ENCODE peak calls at places on chromosomes 2 and 18, in six cellular contexts. A is tibial nerve, I is IMR-90, J is body of pancreas, X is HepG2, K is A549. Y is an unnamed sample. For H3K4me1, the result is how much of the 10 kb centered on the place peaks cover.

GRCh38 chr2:110802213-110802932 is 70.0 kb downstream of the ACOXL start:
- DNase-seq in X (no peak), I (no peak), K (no peak), A (no peak), J (no peak), Y (no peak)

GRCh38 chr18:79598046-79598884 is 81.3 kb upstream of the CTDP1 start:
- DNase-seq in A (no peak), I (no peak), J (no peak), X (no peak), K (no peak), Y (peak)

GRCh38 chr2:31204761-31205160 is 12.6 kb downstream of the CAPN14 start:
- DNase-seq in A (no peak), K (no peak), I (no peak), X (no peak), J (no peak), Y (no peak)

GRCh38 chr2:230666885-230667712 is 45.5 kb upstream of the CAB39 start:
- DNase-seq in K (no peak), A (no peak), J (peak), I (peak), X (no peak), Y (no peak)

GRCh38 chr2:85156141-85156540 is 22.9 kb downstream of the TCF7L1 start:
- DNase-seq in K (no peak), I (peak), X (no peak), J (no peak), A (no peak), Y (no peak)

GRCh38 chr2:177568893-177569292 is 176.3 kb downstream of the AGPS start:
- DNase-seq in K (no peak), X (no peak), J (no peak), I (no peak), A (no peak), Y (no peak)

GRCh38 chr2:46431481-46432235 is 47.7 kb upstream of the TMEM247 start:
- DNase-seq in K (no peak), J (no peak), X (no peak), A (no peak), I (peak), Y (no peak)

GRCh38 chr2:65357095-65357958 is 75.1 kb downstream of the SPRED2 start:
- DNase-seq in I (no peak), X (no peak), K (no peak), A (no peak), J (no peak), Y (no peak)

GRCh38 chr2:239824866-239825704 is 200.1 kb downstream of the NDUFA10 start:
- DNase-seq in K (no peak), X (no peak), I (no peak), J (no peak), A (no peak), Y (peak)

GRCh38 chr2:24894750-24895149 is 25.3 kb downstream of the ADCY3 start:
- DNase-seq in K (no peak), X (no peak), I (no peak), A (no peak), J (no peak), Y (no peak)

GRCh38 chr18:21458788-21459187 is 141.7 kb downstream of the ESCO1 start:
- DNase-seq in J (no peak), A (no peak), X (no peak), I (no peak), K (no peak), Y (no peak)

GRCh38 chr18:42114310-42114943 is 159.4 kb downstream of the PIK3C3 start:
- DNase-seq in A (peak), X (peak), K (peak), J (peak), I (peak), Y (peak)

GRCh38 chr2:225009768-225010167 is 32.5 kb downstream of the DOCK10 start:
- DNase-seq in X (no peak), A (no peak), I (peak), J (no peak), K (peak), Y (no peak)

GRCh38 chr18:23523429-23524212 is 20.3 kb downstream of the RMC1 start:
- DNase-seq in K (no peak), A (no peak), I (peak), J (no peak), X (no peak), Y (no peak)

GRCh38 chr2:227214622-227215041 is 50.2 kb downstream of the COL4A3 start:
- DNase-seq in I (no peak), J (no peak), K (peak), A (no peak), X (no peak), Y (no peak)

GRCh38 chr2:223941579-223942277 is 3.4 kb downstream of the WDFY1 start:
- DNase-seq in I (peak), A (no peak), X (no peak), K (no peak), J (no peak), Y (no peak)

DNA sequence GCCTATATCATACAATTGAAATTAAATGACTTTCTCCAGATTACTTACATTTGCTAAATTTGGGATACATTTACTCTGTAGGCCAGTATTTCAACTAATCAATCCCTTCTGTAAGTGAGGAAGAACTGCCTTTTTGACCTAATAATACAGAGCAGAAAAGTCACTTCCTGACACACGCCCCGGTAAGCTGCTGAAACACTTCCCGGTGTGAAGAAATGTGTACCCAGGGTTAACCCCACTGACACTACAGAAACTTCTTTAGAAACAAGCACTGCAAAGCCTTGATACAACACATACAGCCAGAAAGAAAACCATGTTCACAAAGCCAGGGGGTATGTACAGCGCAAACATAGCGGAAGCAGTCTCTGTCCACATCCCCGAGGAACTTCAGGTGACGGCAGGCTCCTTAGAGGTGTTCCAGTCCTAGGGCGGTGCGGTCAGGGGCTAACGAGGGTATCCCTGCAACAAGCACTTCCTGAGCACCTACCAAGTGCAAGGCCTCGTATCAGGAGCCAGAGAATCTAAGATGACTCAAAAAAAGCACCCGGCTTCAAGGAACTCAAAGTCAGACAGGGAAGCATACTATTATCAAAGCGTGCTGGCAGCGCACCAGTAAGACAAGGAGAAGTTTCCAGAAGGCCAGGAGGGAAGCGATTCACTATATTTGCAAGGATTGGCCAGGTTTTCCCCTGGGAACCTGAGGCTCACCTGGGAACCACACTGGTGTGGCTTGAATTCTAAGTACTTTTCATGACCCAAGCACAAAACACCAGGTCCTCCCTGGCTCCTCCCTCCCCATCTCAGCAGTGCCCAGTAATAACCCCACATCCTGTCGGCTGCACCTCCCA is 46.6 kb downstream of the ZNF516 start:
- DNase-seq in J (no peak), A (no peak), X (no peak), I (no peak), K (no peak), Y (no peak)
- H3K4me1 ChIP-seq in J (under half), A (half or more), X (under half), I (under half), K (under half), Y (under half)

DNA sequence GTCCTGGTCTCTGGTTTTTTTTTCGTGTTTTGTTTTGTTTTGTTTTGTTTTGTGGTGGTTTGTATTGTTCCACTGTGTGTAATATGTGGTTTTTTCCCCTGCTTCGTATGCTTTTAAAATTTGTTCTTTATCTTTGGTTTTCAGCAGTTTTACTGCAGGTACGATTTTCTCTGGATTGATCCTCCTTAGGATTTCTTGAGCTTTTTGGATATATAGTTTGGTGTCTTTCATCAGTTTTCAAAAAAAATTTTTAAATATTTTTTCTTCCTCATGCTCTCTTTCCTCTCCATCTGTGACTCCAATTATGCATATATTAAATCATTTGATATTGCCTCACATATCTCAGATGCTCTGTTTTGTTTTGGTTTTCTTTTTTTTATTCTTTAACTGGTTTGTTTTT is 78.0 kb downstream of the SPOPL start:
- DNase-seq in J (no peak), K (no peak), I (no peak), A (no peak), X (no peak), Y (no peak)
- TF ChIP-seq POLR2A in J (no peak), K (no peak), I (no peak), A (no peak), X (no peak), Y (no peak)

DNA sequence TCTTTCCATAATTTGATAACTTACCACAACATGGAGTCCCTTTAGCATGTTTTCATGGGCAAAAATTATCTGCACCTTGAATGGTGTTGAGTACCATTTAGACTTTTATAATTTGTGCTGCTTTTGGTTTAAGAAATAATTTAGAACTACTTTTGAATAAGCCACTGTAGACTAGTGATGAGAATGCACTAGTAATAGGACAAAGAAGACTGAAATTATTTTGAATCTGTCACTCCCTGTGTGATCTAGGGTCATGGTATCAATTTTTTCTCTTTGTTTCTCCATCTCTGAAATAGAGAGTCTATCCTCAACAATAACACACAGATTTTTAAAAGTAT is 37.7 kb downstream of the EFEMP1 start:
- DNase-seq in K (no peak), I (no peak), A (no peak), J (no peak), X (no peak), Y (no peak)
- H3K27ac ChIP-seq in K (peak), I (no peak), A (peak), J (peak), X (no peak), Y (no peak)

GRCh38 chr2:134372141-134372540 is 118.3 kb downstream of the MGAT5 start:
- DNase-seq in X (no peak), A (no peak), K (no peak), J (no peak), I (peak), Y (no peak)
- H3K4me1 ChIP-seq in X (under half), A (under half), K (under half), J (under half), I (under half), Y (under half)

DNA sequence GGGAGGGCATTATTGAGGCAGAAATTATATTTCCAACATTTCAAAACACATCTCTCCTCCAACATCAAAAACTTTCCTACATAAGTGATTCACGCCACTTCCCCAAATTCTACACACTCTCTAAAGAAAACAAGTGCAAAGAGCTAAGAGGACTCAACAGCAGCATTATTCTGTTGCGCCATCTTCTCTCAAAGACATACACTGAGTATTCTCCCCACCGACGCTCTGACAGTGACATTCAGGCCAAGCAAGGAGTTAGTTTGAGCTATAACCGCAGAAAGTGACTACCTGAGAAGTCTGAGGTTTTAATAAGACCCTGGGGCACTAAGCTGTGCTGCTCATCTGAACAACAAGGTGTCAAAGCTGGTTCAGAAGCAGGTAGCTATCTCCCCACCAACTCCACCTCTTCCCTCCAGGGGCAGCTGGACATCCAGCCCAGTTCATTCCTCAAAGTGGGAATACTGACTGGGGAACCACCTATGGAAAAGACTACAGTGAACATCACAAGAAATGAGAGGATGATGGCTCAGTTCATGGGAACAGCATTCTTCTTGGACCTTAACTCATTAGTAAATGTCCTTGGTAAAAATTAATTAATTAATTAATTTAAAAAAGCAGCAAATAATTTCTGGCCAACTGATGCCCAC is 309.5 kb upstream of the CCDC68 start:
- DNase-seq in J (no peak), A (no peak), X (no peak), K (no peak), I (no peak), Y (no peak)
- TF ChIP-seq POLR2A in J (no peak), A (no peak), X (no peak), K (no peak), I (no peak), Y (no peak)

DNA sequence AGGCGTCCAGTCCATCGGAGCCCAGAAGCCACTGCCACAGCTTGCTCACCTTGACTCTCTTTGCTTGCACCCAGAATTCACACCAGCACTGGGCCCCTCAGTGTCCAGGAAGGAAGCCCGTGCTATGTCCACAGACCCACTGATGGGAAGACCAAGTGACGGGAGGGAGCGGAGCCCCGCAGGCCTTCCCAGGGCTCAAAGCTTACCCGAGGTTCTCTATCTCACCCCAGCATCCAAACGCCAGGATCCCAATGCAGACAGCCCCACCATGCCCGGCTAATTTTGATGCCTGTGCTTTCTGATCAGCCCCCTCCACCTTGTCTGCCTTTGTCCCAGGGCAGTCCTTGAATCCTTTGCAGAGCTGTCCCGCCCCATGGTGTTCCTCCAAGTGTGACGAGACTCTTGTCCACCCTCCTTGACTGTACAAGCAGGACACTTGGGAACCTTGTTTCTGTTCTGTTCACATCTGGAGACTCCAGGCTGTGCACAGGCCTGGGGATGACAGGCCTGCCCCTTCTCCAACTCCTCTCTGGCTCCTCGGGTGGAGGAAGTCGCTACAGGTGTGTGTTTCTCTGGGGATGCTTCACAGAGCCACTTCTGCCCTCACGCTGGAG is 12.0 kb downstream of the NPPC start:
- DNase-seq in A (no peak), K (no peak), I (no peak), J (no peak), X (no peak), Y (peak)
- H3K27ac ChIP-seq in A (no peak), K (no peak), I (no peak), J (no peak), X (no peak), Y (no peak)

GRCh38 chr2:144456680-144457079 is 63.2 kb downstream of the ZEB2 start:
- DNase-seq in I (peak), A (peak), K (peak), J (peak), X (no peak), Y (no peak)
- H3K4me1 ChIP-seq in I (under half), A (half or more), K (under half), J (under half), X (under half), Y (under half)

GRCh38 chr2:207528980-207529329 is 807 bp upstream of the CREB1 start:
- DNase-seq in J (peak), I (no peak), A (no peak), K (peak), X (peak), Y (no peak)
- TF ChIP-seq POLR2A in J (no peak), I (no peak), A (no peak), K (no peak), X (no peak), Y (no peak)

GRCh38 chr18:47817017-47817911 is 113.2 kb downstream of the SMAD2 start:
- DNase-seq in A (no peak), I (peak), X (no peak), K (no peak), J (no peak), Y (no peak)
- H3K27ac ChIP-seq in A (no peak), I (no peak), X (no peak), K (peak), J (no peak), Y (no peak)